ENCODE peak calls at places on chromosomes 1 and 21, in four cellular contexts. C is adrenal gland, N is A549, V is ovary. M is an unnamed sample. For H3K9me3, the result is how much of the 10 kb centered on the place peaks cover.

GRCh38 chr1:53306168-53306567 is 21.7 kb downstream of the LRP8 start:
- DNase-seq in C (no peak), N (no peak), V (no peak), M (no peak)

GRCh38 chr21:20856926-20857325 is 141.3 kb upstream of the NCAM2 start:
- DNase-seq in C (no peak), N (no peak), V (no peak), M (no peak)

GRCh38 chr1:156214024-156214748 is 1.4 kb downstream of the PMF1 start:
- DNase-seq in C (peak), N (peak), V (peak), M (no peak)

GRCh38 chr1:181061487-181061886 is 27.0 kb upstream of the IER5 start:
- DNase-seq in C (no peak), N (no peak), V (no peak), M (no peak)

GRCh38 chr1:28078680-28079626 is 9.5 kb downstream of the EYA3 start:
- DNase-seq in C (no peak), N (no peak), V (no peak), M (no peak)

GRCh38 chr1:173757666-173758065 is 42.9 kb downstream of the KLHL20 start:
- DNase-seq in C (no peak), N (no peak), V (no peak), M (no peak)

GRCh38 chr1:45508295-45509151 is 8.4 kb downstream of the MMACHC start:
- DNase-seq in C (peak), N (peak), V (no peak), M (no peak)

GRCh38 chr1:109849670-109850069 is 61.0 kb upstream of the CSF1 start:
- DNase-seq in C (no peak), N (no peak), V (no peak), M (no peak)

GRCh38 chr1:209651148-209651547 is 1.1 kb downstream of the LAMB3 start:
- DNase-seq in C (peak), N (peak), V (no peak), M (peak)

GRCh38 chr1:242081446-242081845 is 82.5 kb upstream of the MAP1LC3C start:
- DNase-seq in C (no peak), N (no peak), V (no peak), M (no peak)

GRCh38 chr1:11158720-11159321 is 30.3 kb upstream of the ANGPTL7 start:
- DNase-seq in C (no peak), N (no peak), V (no peak), M (peak)

GRCh38 chr1:41340655-41341364 is 20.4 kb upstream of the FOXO6 start:
- DNase-seq in C (no peak), N (no peak), V (no peak), M (no peak)

GRCh38 chr1:152777510-152778137 is 2.7 kb downstream of the LCE1F start:
- DNase-seq in C (no peak), N (peak), V (no peak), M (no peak)

GRCh38 chr1:63773815-63774616 is at the start of gene ROR1:
- DNase-seq in C (peak), N (peak), V (peak), M (peak)

GRCh38 chr1:150320667-150320978 is 710 bp upstream of the PRPF3 start:
- DNase-seq in C (no peak), N (no peak), V (no peak), M (no peak)

GRCh38 chr1:67843335-67843734 is 10.1 kb upstream of the GNG12 start:
- DNase-seq in C (no peak), N (no peak), V (no peak), M (no peak)

GRCh38 chr1:189769448-189769847 is 708.2 kb downstream of the BRINP3 start:
- DNase-seq in C (no peak), N (no peak), V (no peak), M (no peak)

GRCh38 chr1:174743654-174744561 is 255.8 kb upstream of the CACYBP start:
- DNase-seq in C (no peak), N (peak), V (no peak), M (no peak)

GRCh38 chr1:18556364-18556763 is 74.3 kb upstream of the PAX7 start:
- DNase-seq in C (no peak), N (peak), V (no peak), M (no peak)

GRCh38 chr1:203545032-203545816 is 51.3 kb downstream of the OPTC start:
- DNase-seq in C (no peak), N (no peak), V (no peak), M (no peak)

GRCh38 chr21:34126269-34126668 is 52.9 kb downstream of the MRPS6 start:
- DNase-seq in C (peak), N (no peak), V (no peak), M (no peak)

GRCh38 chr1:201539561-201540404 is 856 bp downstream of the NAV1 start:
- DNase-seq in C (peak), N (no peak), V (peak), M (no peak)

GRCh38 chr1:184771190-184771691 is 16.6 kb upstream of the EDEM3 start:
- DNase-seq in C (no peak), N (no peak), V (no peak), M (no peak)

GRCh38 chr1:64245495-64245894 is 42.1 kb downstream of the UBE2U start:
- DNase-seq in C (no peak), N (no peak), V (no peak), M (no peak)

GRCh38 chr1:2826736-2827292 is 25.3 kb upstream of the TTC34 start:
- DNase-seq in C (no peak), N (no peak), V (no peak), M (no peak)

GRCh38 chr1:56456426-56457101 is 122.8 kb downstream of the PLPP3 start:
- DNase-seq in C (peak), N (peak), V (no peak), M (no peak)

GRCh38 chr21:28518620-28519019 is 474.1 kb downstream of the LTN1 start:
- DNase-seq in C (no peak), N (no peak), V (no peak), M (no peak)

GRCh38 chr21:46455575-46456385 is 2.9 kb upstream of the DIP2A start:
- DNase-seq in C (peak), N (no peak), V (no peak), M (no peak)

GRCh38 chr21:45699251-45699942 is 55.9 kb downstream of the PCBP3 start:
- DNase-seq in C (no peak), N (no peak), V (no peak), M (no peak)

DNA sequence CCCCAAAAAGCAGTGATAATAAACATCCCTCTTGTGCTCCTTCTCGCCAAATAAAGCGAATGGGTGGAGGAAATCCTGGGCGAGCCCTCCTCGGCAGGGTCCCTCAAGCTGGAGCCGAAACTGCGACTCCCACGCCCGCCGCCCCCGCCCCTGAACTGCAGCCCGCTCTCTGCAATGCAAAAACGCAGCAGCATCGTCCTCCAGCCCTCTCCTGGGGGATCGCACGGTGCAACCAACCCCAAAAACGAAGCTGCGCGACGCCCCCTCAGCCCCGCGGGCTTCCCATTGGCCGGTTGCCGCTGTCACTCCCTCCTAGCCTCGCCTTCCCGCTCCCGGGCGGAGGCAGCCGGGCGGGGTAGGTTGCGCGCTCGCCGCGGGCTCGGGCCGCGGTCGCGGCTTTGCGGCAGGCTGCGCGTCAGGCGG is at the start of gene TMCC2:
- DNase-seq in C (peak), N (peak), V (peak), M (peak)
- TF ChIP-seq POLR2A in C (no peak), N (peak), V (peak), M (peak)

GRCh38 chr21:9008636-9009035 is 1512.7 kb upstream of the TPTE start:
- DNase-seq in C (no peak), N (peak), V (no peak), M (no peak)
- H3K9me3 ChIP-seq in C (under half), N (half or more), V (under half), M (under half)

GRCh38 chr1:26277719-26278118 is 2.2 kb upstream of the SH3BGRL3 start:
- DNase-seq in C (no peak), N (no peak), V (no peak), M (no peak)
- H3K4me3 ChIP-seq in C (no peak), N (no peak), V (no peak), M (no peak)

GRCh38 chr1:200409761-200410565 is at the start of gene ZNF281:
- DNase-seq in C (peak), N (peak), V (peak), M (peak)
- TF ChIP-seq POLR2A in C (peak), N (peak), V (no peak), M (peak)

DNA sequence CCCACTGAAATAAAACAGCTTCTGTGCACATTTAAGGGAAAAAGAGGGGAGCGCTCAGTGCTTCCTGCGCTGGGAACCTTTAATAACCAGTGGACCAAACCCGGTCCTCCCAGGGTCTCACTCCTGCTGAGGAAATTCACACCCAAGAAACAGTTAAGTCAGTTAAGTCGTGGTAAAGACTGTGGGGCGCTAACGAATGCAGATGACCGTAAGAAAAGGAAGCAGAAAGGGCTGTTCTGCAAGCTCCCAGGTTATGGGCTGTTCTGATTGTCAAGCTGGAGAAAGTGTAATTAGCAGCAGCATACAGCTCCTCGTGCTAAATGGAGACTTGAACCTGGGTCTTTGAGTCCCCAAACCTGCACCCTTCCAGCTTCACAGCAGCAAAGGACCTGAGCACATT is 536.6 kb downstream of the NPHP4 start:
- DNase-seq in C (no peak), N (no peak), V (no peak), M (no peak)
- H3K9me3 ChIP-seq in C (under half), N (under half), V (under half), M (under half)

DNA sequence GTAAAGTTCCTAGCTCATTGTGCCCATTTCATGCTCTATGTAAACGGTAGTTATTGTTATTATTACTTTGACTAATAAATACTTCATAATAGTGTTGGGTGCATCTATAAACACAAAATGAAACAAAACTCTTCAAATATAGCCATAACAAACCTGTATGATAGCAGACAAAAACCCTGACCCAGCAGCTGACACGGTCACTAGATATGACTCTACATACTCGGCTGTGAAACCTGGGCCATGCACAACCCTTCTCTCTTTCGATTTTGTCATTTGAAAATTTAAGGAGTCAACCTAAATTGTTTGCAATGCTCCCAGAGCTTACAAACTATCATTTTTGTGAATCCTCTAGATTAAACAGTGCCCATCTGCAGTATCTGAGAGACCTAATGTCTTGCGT is 8.0 kb upstream of the RGS13 start:
- DNase-seq in C (no peak), N (no peak), V (no peak), M (no peak)
- H3K4me3 ChIP-seq in C (no peak), N (no peak), V (no peak), M (no peak)

GRCh38 chr1:20633190-20634064 is at the start of gene PINK1:
- DNase-seq in C (peak), N (peak), V (peak), M (peak)
- TF ChIP-seq POLR2A in C (peak), N (peak), V (no peak), M (peak)

GRCh38 chr1:50917128-50917795 is 42.8 kb downstream of the FAF1 start:
- DNase-seq in C (no peak), N (no peak), V (no peak), M (no peak)

GRCh38 chr1:50923564-50923963 is 36.5 kb downstream of the FAF1 start:
- DNase-seq in C (no peak), N (no peak), V (no peak), M (no peak)

GRCh38 chr1:50917796-50918137 is 42.3 kb downstream of the FAF1 start:
- DNase-seq in C (no peak), N (no peak), V (no peak), M (no peak)

GRCh38 chr1:50921029-50921428 is 39.0 kb downstream of the FAF1 start:
- DNase-seq in C (no peak), N (no peak), V (no peak), M (no peak)

GRCh38 chr1:50920409-50920808 is 39.7 kb downstream of the FAF1 start:
- DNase-seq in C (no peak), N (no peak), V (no peak), M (no peak)
- H3K9me3 ChIP-seq in C (under half), N (under half), V (under half), M (under half)

GRCh38 chr1:235887676-235888075 is 21.0 kb upstream of the LYST start:
- DNase-seq in C (no peak), N (no peak), V (no peak), M (no peak)

GRCh38 chr1:235885654-235886238 is 19.0 kb upstream of the LYST start:
- DNase-seq in C (no peak), N (no peak), V (no peak), M (no peak)

GRCh38 chr1:235882816-235883215 is 16.1 kb upstream of the LYST start:
- DNase-seq in C (no peak), N (no peak), V (no peak), M (no peak)

GRCh38 chr1:235881930-235882700 is 15.4 kb upstream of the LYST start:
- DNase-seq in C (no peak), N (no peak), V (no peak), M (no peak)

GRCh38 chr1:235883261-235883927 is 16.7 kb upstream of the LYST start:
- DNase-seq in C (peak), N (peak), V (peak), M (peak)
- H3K4me3 ChIP-seq in C (peak), N (no peak), V (no peak), M (peak)

M was measured in gastrocnemius medialis.